ENCODE peak calls at places on chromosomes 4 and X, in six cellular contexts. U is keratinocyte, Z is fibroblast of lung, S is PC-3, X is GM12878, Y is GM23248. V is an unnamed sample.
A peak's percentile ranks its signal among the peaks of the same experiment; 100 is the strongest.

GRCh38 chr4:2007804-2008670 is 737 bp downstream of the NELFA start:
- DNase-seq in U (no peak), Z (no peak), S (no peak), X (no peak), Y (peak; percentile 64), V (peak; percentile 47)

GRCh38 chrX:133921764-133922389 is 63.5 kb downstream of the GPC3 start:
- DNase-seq in U (no peak), Z (peak; percentile 13), S (peak; percentile 50), X (no peak), Y (peak; percentile 26), V (peak; percentile 78)

GRCh38 chr4:128880662-128881061 is 71.2 kb downstream of the JADE1 start:
- DNase-seq in U (no peak), Z (peak; percentile 67), S (no peak), X (no peak), Y (no peak), V (no peak)

GRCh38 chr4:124484940-124485339 is 227.6 kb downstream of the ANKRD50 start:
- DNase-seq in U (no peak), Z (no peak), S (no peak), X (no peak), Y (no peak), V (no peak)

GRCh38 chrX:68650491-68650890 is 3.0 kb downstream of the STARD8 start:
- DNase-seq in U (no peak), Z (no peak), S (peak; percentile 13), X (no peak), Y (peak; percentile 73), V (no peak)

GRCh38 chrX:105173071-105173470 is 47.4 kb downstream of the TEX13A start:
- DNase-seq in U (no peak), Z (no peak), S (peak; percentile 71), X (no peak), Y (no peak), V (no peak)

GRCh38 chrX:50638123-50638522 is 167.5 kb upstream of the DGKK start:
- DNase-seq in U (no peak), Z (peak; percentile 0), S (no peak), X (no peak), Y (no peak), V (no peak)

GRCh38 chr4:140069068-140069467 is 84.9 kb downstream of the MAML3 start:
- DNase-seq in U (no peak), Z (peak; percentile 68), S (peak; percentile 12), X (no peak), Y (peak; percentile 84), V (no peak)

GRCh38 chrX:25028726-25029125 is 13.0 kb upstream of the ARX start:
- DNase-seq in U (no peak), Z (peak; percentile 38), S (peak; percentile 86), X (no peak), Y (peak; percentile 74), V (no peak)

GRCh38 chr4:188956566-188956965 is 817.3 kb downstream of the TRIML1 start:
- DNase-seq in U (no peak), Z (no peak), S (peak; percentile 2), X (no peak), Y (no peak), V (no peak)

GRCh38 chr4:160848489-160848888 is 1315.3 kb downstream of the FSTL5 start:
- DNase-seq in U (no peak), Z (no peak), S (no peak), X (no peak), Y (no peak), V (no peak)

GRCh38 chr4:26061248-26061986 is 147.4 kb downstream of the SMIM20 start:
- DNase-seq in U (no peak), Z (peak; percentile 52), S (peak; percentile 77), X (no peak), Y (peak; percentile 45), V (peak; percentile 73)

GRCh38 chr4:55075823-55076418 is 49.5 kb downstream of the KDR start:
- DNase-seq in U (no peak), Z (no peak), S (no peak), X (no peak), Y (no peak), V (peak; percentile 56)

GRCh38 chrX:108426262-108426661 is 12.0 kb downstream of the COL4A6 start:
- DNase-seq in U (no peak), Z (no peak), S (no peak), X (no peak), Y (no peak), V (peak; percentile 62)

GRCh38 chr4:145847764-145848163 is 90.9 kb downstream of the ZNF827 start:
- DNase-seq in U (no peak), Z (no peak), S (no peak), X (no peak), Y (no peak), V (no peak)

GRCh38 chr4:168150651-168151050 is 58.3 kb downstream of the ANXA10 start:
- DNase-seq in U (no peak), Z (no peak), S (no peak), X (no peak), Y (no peak), V (peak; percentile 44)

GRCh38 chrX:40531056-40531826 is 49.5 kb upstream of the ATP6AP2 start:
- DNase-seq in U (no peak), Z (no peak), S (no peak), X (no peak), Y (no peak), V (peak; percentile 31)

GRCh38 chrX:28997716-28998115 is 410.5 kb downstream of the IL1RAPL1 start:
- DNase-seq in U (no peak), Z (peak; percentile 84), S (no peak), X (no peak), Y (no peak), V (no peak)

GRCh38 chrX:78514852-78515251 is 144.3 kb downstream of the RTL3 start:
- DNase-seq in U (peak; percentile 36), Z (no peak), S (peak; percentile 63), X (no peak), Y (no peak), V (peak; percentile 76)

GRCh38 chrX:38879631-38880220 is 78.5 kb downstream of the MID1IP1 start:
- DNase-seq in U (peak; percentile 42), Z (no peak), S (peak; percentile 66), X (no peak), Y (no peak), V (no peak)

GRCh38 chr4:1502501-1502886 is 96.3 kb upstream of the NKX1-1 start:
- DNase-seq in U (no peak), Z (no peak), S (no peak), X (no peak), Y (no peak), V (no peak)

GRCh38 chrX:24494544-24495113 is 29.5 kb downstream of the PDK3 start:
- DNase-seq in U (no peak), Z (peak; percentile 73), S (peak; percentile 91), X (no peak), Y (peak; percentile 5), V (peak; percentile 34)

GRCh38 chr4:114281561-114281960 is 302.1 kb upstream of the ARSJ start:
- DNase-seq in U (no peak), Z (peak; percentile 71), S (no peak), X (no peak), Y (peak; percentile 89), V (no peak)

GRCh38 chr4:157052429-157053040 is 23.4 kb upstream of the GLRB start:
- DNase-seq in U (no peak), Z (no peak), S (no peak), X (no peak), Y (no peak), V (no peak)

GRCh38 chr4:85864806-85865205 is 389.9 kb downstream of the ARHGAP24 start:
- DNase-seq in U (no peak), Z (no peak), S (no peak), X (no peak), Y (no peak), V (no peak)

GRCh38 chr4:175705407-175705806 is 106.7 kb downstream of the GPM6A start:
- DNase-seq in U (no peak), Z (no peak), S (no peak), X (no peak), Y (peak; percentile 0), V (peak; percentile 80)

GRCh38 chrX:51867626-51868025 is 25.8 kb upstream of the MAGED1 start:
- DNase-seq in U (no peak), Z (no peak), S (no peak), X (no peak), Y (no peak), V (no peak)
- H3K79me2 ChIP-seq in U (peaks cover 3% of the 10 kb centered on the region), Z (no peaks in the 10 kb centered on the region), S (peaks cover 12% of the 10 kb centered on the region), X (no peaks in the 10 kb centered on the region), Y (peaks cover 10% of the 10 kb centered on the region), V (peaks cover 65% of the 10 kb centered on the region)

DNA sequence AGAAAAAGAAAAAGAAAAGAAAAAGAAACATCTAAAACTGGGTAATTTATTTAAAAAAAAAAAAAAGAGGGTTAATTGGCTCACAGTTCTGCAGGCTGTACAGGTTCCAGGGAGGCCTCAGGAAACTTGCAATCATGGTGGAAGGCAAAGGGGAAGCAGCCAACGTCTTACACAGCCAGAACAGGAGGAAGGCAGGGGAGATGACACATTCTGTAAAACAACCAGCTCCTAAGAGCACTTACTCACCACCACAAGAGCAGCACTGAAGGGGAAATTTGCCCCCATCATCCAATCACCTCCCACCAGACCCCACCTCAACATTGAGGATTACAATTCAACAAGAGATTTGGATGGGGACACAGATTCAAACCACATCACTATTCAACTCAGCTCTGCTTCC is 36.8 kb upstream of the TMEM184C start:
- DNase-seq in U (no peak), Z (no peak), S (peak; percentile 28), X (no peak), Y (peak; percentile 24), V (no peak)
- TF ChIP-seq EZH2 in U (no peak), Z (no peak), S (no peak), X (no peak), Y (no peak), V (no peak)

GRCh38 chr4:39637572-39638357 is 900 bp downstream of the SMIM14 start:
- DNase-seq in U (no peak), Z (peak; percentile 62), S (peak; percentile 56), X (no peak), Y (peak; percentile 89), V (peak; percentile 91)
- H3K79me2 ChIP-seq in U (peaks cover 3% of the 10 kb centered on the region), Z (peaks cover 31% of the 10 kb centered on the region), S (peaks cover 35% of the 10 kb centered on the region), X (peaks cover 17% of the 10 kb centered on the region), Y (peaks cover 59% of the 10 kb centered on the region), V (peaks cover 48% of the 10 kb centered on the region)

GRCh38 chr4:88457307-88458090 is 580 bp downstream of the HERC5 start:
- DNase-seq in U (no peak), Z (no peak), S (peak; percentile 21), X (no peak), Y (peak; percentile 65), V (peak; percentile 66)
- TF ChIP-seq EZH2 in U (no peak), Z (peak; percentile 82), S (no peak), X (no peak), Y (no peak), V (peak; percentile 92)

DNA sequence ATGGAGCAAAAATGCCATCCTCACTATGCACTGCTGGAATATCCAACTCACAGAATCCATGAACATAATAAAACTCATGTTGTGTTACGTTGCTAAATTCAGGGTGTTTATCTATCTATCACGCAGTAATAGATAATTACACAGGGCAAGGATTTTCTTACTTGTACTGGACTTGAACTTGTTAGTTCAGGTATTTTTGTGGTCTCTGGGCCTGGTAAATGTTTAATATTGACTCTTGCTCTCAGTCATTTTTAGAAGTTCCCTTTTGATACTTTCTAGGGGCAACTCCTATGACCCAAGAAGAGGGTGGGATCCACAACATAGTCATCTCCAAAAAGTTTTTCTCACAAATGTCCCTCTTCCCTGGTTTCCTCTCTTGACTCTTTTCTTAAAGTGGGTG is 522.4 kb upstream of the IGFBP7 start:
- DNase-seq in U (no peak), Z (no peak), S (no peak), X (no peak), Y (no peak), V (no peak)
- H3K79me2 ChIP-seq in U (no peaks in the 10 kb centered on the region), Z (no peaks in the 10 kb centered on the region), S (no peaks in the 10 kb centered on the region), X (no peaks in the 10 kb centered on the region), Y (no peaks in the 10 kb centered on the region), V (no peaks in the 10 kb centered on the region)

V was measured in neural progenitor cell.